ENCODE peak calls at places on chromosomes 4 and X, in four cellular contexts. A is A549, B is endothelial cell of umbilical vein, J is GM12878. Q is an unnamed sample.

GRCh38 chr4:163263601-163264000 is 68.8 kb downstream of the NPY1R start:
- DNase-seq in B (no peak), J (no peak), A (no peak), Q (no peak)

GRCh38 chrX:3501833-3502535 is 155.5 kb upstream of the MXRA5 start:
- DNase-seq in A (no peak), B (no peak), J (no peak), Q (no peak)

GRCh38 chrX:94814216-94814615 is 1140.2 kb downstream of the FAM133A start:
- DNase-seq in B (no peak), J (no peak), A (no peak), Q (no peak)

GRCh38 chrX:54807524-54808108 is at the start of gene MAGED2:
- DNase-seq in J (no peak), A (no peak), B (peak; percentile 68), Q (peak; percentile 26)

GRCh38 chr4:77454858-77455257 is 150.8 kb upstream of the CXCL13 start:
- DNase-seq in A (no peak), J (no peak), B (peak; percentile 13), Q (no peak)

GRCh38 chr4:14719053-14719452 is 283.2 kb upstream of the CPEB2 start:
- DNase-seq in A (no peak), J (no peak), B (no peak), Q (no peak)

GRCh38 chr4:164943192-164943591 is 34.3 kb downstream of the TRIM61 start:
- DNase-seq in J (no peak), B (no peak), A (no peak), Q (no peak)

GRCh38 chrX:37918168-37918567 is 70.8 kb upstream of the DYNLT3 start:
- DNase-seq in A (no peak), B (no peak), J (no peak), Q (no peak)

GRCh38 chrX:38988301-38988700 is 187.0 kb downstream of the MID1IP1 start:
- DNase-seq in J (no peak), B (no peak), A (no peak), Q (no peak)

GRCh38 chr4:136106753-136107152 is 1425.5 kb downstream of the PCDH18 start:
- DNase-seq in A (no peak), J (no peak), B (no peak), Q (no peak)

GRCh38 chr4:6929735-6930464 is 20.3 kb downstream of the TBC1D14 start:
- DNase-seq in J (no peak), B (no peak), A (no peak), Q (peak; percentile 80)

GRCh38 chr4:66855956-66856355 is 689.3 kb downstream of the CENPC start:
- DNase-seq in B (no peak), J (no peak), A (no peak), Q (no peak)

GRCh38 chr4:168677063-168677462 is 180.2 kb downstream of the PALLD start:
- DNase-seq in A (no peak), J (no peak), B (no peak), Q (no peak)

GRCh38 chr4:45693746-45694145 is 430.1 kb downstream of the GABRG1 start:
- DNase-seq in A (no peak), J (no peak), B (no peak), Q (no peak)

GRCh38 chrX:3518870-3519269 is 172.4 kb upstream of the MXRA5 start:
- DNase-seq in A (peak; percentile 31), J (no peak), B (no peak), Q (no peak)

GRCh38 chrX:131677655-131678628 is 134.1 kb downstream of the OR13H1 start:
- DNase-seq in B (peak; percentile 1), A (peak; percentile 71), J (no peak), Q (peak; percentile 46)

GRCh38 chrX:102958794-102959193 is 21.7 kb downstream of the RAB40AL start:
- DNase-seq in A (no peak), B (no peak), J (no peak), Q (peak; percentile 88)

GRCh38 chr4:155336242-155336641 is 40.5 kb downstream of the MAP9 start:
- DNase-seq in J (no peak), B (no peak), A (no peak), Q (no peak)

GRCh38 chr4:123299212-123299651 is 97.4 kb upstream of the SPRY1 start:
- DNase-seq in J (no peak), A (no peak), B (peak; percentile 13), Q (peak; percentile 29)

GRCh38 chr4:17941731-17942130 is 79.8 kb downstream of the LCORL start:
- DNase-seq in J (no peak), B (peak; percentile 55), A (no peak), Q (no peak)

GRCh38 chrX:155071694-155072215 is 447 bp downstream of the BRCC3 start:
- DNase-seq in A (no peak), B (no peak), J (no peak), Q (peak; percentile 57)

GRCh38 chrX:41382699-41383645 is 49.0 kb downstream of the DDX3X start:
- DNase-seq in J (no peak), A (no peak), B (no peak), Q (peak; percentile 44)

GRCh38 chrX:41381685-41382084 is 47.7 kb downstream of the DDX3X start:
- DNase-seq in B (peak; percentile 56), J (no peak), A (peak; percentile 53), Q (peak; percentile 46)

GRCh38 chrX:41388543-41388942 is 54.6 kb downstream of the DDX3X start:
- DNase-seq in B (no peak), J (no peak), A (no peak), Q (no peak)

GRCh38 chrX:41386222-41386990 is 52.4 kb downstream of the DDX3X start:
- DNase-seq in J (no peak), A (no peak), B (no peak), Q (no peak)

GRCh38 chrX:41384041-41384705 is 50.2 kb downstream of the DDX3X start:
- DNase-seq in A (no peak), B (no peak), J (no peak), Q (peak; percentile 87)
- TF ChIP-seq MYC in A (no peak), B (no peak), J (no peak), Q (no peak)

DNA sequence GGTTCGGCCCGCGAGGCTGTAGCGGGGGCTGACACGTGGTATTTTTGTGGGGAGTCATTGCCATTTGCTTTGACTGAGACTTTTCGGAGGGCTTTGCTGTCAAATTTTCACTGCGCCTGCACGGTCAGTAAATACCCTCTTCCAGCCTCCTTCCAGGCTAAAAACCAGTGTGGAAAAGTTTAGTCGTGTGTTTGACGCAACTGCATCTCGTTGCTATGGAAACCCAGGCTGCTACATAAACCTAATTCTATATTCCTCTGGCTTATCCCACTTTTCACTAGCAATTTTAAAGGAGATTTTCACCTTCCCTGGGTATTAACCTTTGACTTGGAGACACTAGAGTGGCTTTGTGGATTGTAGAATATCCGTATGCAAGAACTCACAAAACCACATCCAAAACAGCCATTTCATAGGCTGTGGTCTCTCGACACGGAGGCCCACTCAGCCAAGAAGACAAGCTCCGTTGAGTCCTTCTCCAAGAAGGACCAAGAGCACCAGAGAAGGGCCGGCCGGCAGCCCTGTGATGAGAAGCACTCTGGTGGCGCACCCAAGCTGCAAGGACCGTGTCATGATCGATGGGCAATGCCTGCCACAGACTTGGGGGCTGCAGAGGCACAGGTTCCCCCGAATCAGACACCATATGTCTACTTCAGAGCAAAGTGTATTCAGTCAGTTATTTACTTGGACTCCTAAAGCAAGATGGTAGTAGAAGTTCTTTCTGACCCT is 38.4 kb upstream of the ENPP6 start:
- DNase-seq in B (no peak), J (no peak), A (no peak), Q (no peak)
- TF ChIP-seq MYC in B (no peak), J (no peak), A (no peak), Q (no peak)

GRCh38 chr4:52874948-52875347 is 12.8 kb downstream of the RASL11B start:
- DNase-seq in B (no peak), A (no peak), J (no peak), Q (no peak)

GRCh38 chr4:52877006-52877405 is 14.9 kb downstream of the RASL11B start:
- DNase-seq in B (no peak), J (no peak), A (no peak), Q (no peak)

GRCh38 chr4:52880994-52881393 is 18.9 kb downstream of the RASL11B start:
- DNase-seq in B (no peak), J (no peak), A (no peak), Q (no peak)

GRCh38 chr4:52876063-52876462 is 13.9 kb downstream of the RASL11B start:
- DNase-seq in A (no peak), J (no peak), B (no peak), Q (peak; percentile 19)

DNA sequence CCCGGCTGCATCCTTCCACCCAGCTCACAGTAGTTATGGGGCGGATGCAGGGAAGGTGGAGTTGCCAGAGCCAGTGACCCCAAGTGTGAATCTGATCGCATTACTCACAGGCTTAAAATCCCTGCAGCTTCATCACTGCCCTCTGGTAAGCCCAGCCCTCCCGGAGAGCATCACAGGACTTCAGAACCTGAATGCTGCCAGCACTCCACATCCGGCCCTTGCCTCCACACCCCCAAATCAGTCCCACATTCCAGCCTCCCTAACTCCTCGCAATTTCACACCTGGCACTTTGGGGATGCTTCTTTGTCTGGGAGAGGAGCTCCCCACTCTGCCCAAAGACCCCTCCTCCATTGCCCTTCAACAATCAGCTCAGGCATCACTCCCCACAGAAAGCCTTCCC is 15.6 kb downstream of the RASL11B start:
- DNase-seq in B (no peak), A (no peak), J (no peak), Q (no peak)
- TF ChIP-seq MYC in B (no peak), A (no peak), J (no peak), Q (no peak)

DNA sequence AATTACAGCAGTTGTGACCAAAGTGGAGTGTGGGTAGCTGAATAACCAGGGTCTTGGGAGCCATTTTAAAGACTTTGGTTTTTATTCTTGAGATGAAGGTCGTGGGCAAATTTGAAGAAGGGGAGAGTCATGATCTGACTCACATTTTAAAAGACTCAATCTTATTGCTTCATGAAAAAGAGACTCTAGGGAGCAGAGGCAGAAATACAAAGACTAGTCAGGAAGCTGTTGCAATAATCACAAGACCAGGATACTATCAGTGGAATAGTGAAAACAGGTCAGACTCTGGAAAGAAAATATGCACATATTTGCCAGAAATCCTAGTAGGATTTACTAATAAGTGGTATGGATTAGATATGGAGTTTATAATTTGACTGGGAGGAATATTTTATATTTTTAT is 448.4 kb downstream of the RAPGEF2 start:
- DNase-seq in B (no peak), J (no peak), A (no peak), Q (no peak)
- TF ChIP-seq MYC in B (no peak), J (no peak), A (no peak), Q (no peak)

GRCh38 chr4:27316176-27316575 is 455.5 kb downstream of the STIM2 start:
- DNase-seq in J (no peak), A (no peak), B (no peak), Q (no peak)

GRCh38 chr4:27315625-27316024 is 455.0 kb downstream of the STIM2 start:
- DNase-seq in A (no peak), B (no peak), J (no peak), Q (no peak)

DNA sequence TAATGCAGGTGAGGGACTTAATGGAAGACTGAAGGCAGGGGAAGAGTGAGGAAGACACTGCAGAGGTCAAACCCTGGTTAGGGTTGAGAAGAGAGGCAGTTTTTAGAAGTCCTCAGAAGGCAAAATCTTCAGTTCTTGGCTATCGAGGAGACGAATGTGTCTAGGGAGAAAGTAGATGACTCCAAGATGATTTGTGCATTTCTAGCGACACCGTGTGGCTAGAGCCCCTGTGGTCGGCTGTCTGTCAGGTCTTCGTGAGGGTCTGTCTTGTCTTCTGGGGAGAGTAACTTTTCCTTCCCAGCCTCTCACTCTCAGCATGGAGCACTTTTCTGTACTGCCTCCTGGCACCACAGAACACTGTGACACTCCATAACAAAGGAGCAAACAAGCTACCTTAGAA is 458.1 kb downstream of the STIM2 start:
- DNase-seq in A (peak; percentile 4), J (peak; percentile 2), B (no peak), Q (peak; percentile 56)
- TF ChIP-seq MYC in A (no peak), J (no peak), B (no peak), Q (no peak)